ENCODE peak calls at places on chromosomes 4 and X, in four cellular contexts. U is sigmoid colon, W is aorta, A is neuronal stem cell. H is an unnamed sample. For H3K36me3, the result is how much of the 10 kb centered on the place peaks cover.

GRCh38 chr4:186067757-186068385 is 1.1 kb upstream of the TLR3 start:
- DNase-seq in U (peak), W (no peak), A (no peak), H (peak)

GRCh38 chrX:9466115-9466495 is 1.2 kb downstream of the TBL1X start:
- DNase-seq in U (peak), W (peak), A (no peak), H (no peak)

GRCh38 chr4:38237139-38237538 is 276.9 kb downstream of the PTTG2 start:
- DNase-seq in U (no peak), W (no peak), A (no peak), H (peak)

GRCh38 chr4:85807247-85807915 is 332.4 kb downstream of the ARHGAP24 start:
- DNase-seq in U (no peak), W (peak), A (no peak), H (peak)

GRCh38 chr4:119040711-119041185 is 94.9 kb upstream of the MYOZ2 start:
- DNase-seq in U (no peak), W (no peak), A (no peak), H (peak)

GRCh38 chrX:131577999-131578734 is 34.3 kb downstream of the OR13H1 start:
- DNase-seq in U (no peak), W (no peak), A (no peak), H (no peak)

GRCh38 chr4:151744614-151745013 is 16.2 kb downstream of the GATB start:
- DNase-seq in U (no peak), W (no peak), A (no peak), H (peak)

GRCh38 chr4:70183168-70183939 is 12.2 kb upstream of the ODAM start:
- DNase-seq in U (no peak), W (no peak), A (peak), H (peak)

GRCh38 chr4:18366762-18367358 is 345.3 kb upstream of the LCORL start:
- DNase-seq in U (no peak), W (no peak), A (no peak), H (peak)

GRCh38 chr4:77600521-77601451 is 4.8 kb upstream of the CXCL13 start:
- DNase-seq in U (no peak), W (no peak), A (peak), H (peak)

GRCh38 chr4:98568896-98569663 is 89.3 kb downstream of the TSPAN5 start:
- DNase-seq in U (no peak), W (no peak), A (no peak), H (no peak)

DNA sequence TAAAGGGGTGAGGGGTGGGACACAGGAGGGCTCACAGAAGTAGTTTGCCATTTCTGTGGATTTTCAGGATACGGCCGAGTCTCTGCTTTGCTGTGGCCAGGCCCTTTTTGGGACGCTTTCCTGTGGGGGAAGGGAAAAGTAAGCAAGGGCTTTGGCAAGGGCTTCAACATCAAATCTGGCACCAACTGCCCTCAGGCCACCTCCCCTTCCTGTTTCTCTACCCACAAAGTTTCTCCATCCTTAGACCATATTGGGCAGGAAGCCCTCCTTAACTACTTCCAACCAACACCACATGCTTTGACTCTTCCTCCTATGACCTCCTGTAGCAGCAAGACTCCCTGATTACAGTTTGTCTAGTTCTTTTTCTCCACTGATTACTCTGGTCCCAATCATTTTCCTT is 105.1 kb downstream of the PHF8 start:
- DNase-seq in U (no peak), W (no peak), A (no peak), H (no peak)
- H3K36me3 ChIP-seq in U (under half), W (under half), A (under half), H (under half)

DNA sequence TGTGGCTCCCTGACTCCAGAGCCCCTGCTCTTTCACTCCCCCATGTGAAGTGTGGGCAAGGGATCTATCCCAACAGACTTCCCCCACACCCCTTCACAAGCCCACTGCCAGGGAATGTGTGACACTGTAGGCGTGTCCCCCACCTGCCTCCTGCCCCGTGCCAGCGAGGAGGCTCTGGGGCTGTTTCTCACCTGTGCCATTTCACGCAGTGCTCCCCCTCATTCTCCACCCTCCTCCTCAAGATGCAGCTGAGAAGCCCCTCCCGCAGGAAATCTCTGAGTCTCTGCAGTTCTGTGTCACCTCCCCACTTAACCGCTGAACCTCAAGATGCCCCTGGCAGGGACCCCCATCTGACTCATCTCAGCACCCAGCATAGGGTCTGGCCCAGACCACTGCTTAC is 5.4 kb downstream of the MAN2B2 start:
- DNase-seq in U (no peak), W (no peak), A (no peak), H (no peak)
- H3K36me3 ChIP-seq in U (under half), W (under half), A (under half), H (under half)

GRCh38 chr4:142663828-142664227 is 182.3 kb downstream of the INPP4B start:
- DNase-seq in U (no peak), W (no peak), A (no peak), H (no peak)
- H3K36me3 ChIP-seq in U (under half), W (under half), A (under half), H (under half)

GRCh38 chrX:130013661-130014060 is 31.2 kb downstream of the BCORL1 start:
- DNase-seq in U (no peak), W (no peak), A (no peak), H (no peak)

GRCh38 chrX:130012683-130013082 is 30.2 kb downstream of the BCORL1 start:
- DNase-seq in U (no peak), W (peak), A (no peak), H (no peak)

GRCh38 chrX:130015181-130015580 is 32.7 kb downstream of the BCORL1 start:
- DNase-seq in U (no peak), W (peak), A (no peak), H (no peak)

GRCh38 chrX:130014770-130015169 is 32.3 kb downstream of the BCORL1 start:
- DNase-seq in U (no peak), W (peak), A (no peak), H (no peak)

GRCh38 chrX:130014356-130014755 is 31.9 kb downstream of the BCORL1 start:
- DNase-seq in U (no peak), W (peak), A (no peak), H (no peak)
- H3K36me3 ChIP-seq in U (under half), W (under half), A (under half), H (under half)

GRCh38 chr4:73741140-73741749 is 876 bp downstream of the CXCL8 start:
- DNase-seq in U (no peak), W (no peak), A (no peak), H (no peak)
- H3K36me3 ChIP-seq in U (under half), W (under half), A (under half), H (under half)